ENCODE peak calls at places on chromosomes 7 and 10, in ten cellular contexts. R, Q, E, I, B, U, P, C, J and N are unnamed samples.

GRCh38 chr7:79434867-79435266 is 18.6 kb downstream of the MAGI2 start:
- DNase-seq in I (no peak), E (no peak), P (no peak), Q (no peak), R (no peak), J (no peak), U (no peak), C (no peak), B (no peak), N (no peak)

GRCh38 chr10:8721641-8722040 is 667.2 kb downstream of the GATA3 start:
- DNase-seq in R (no peak), B (no peak), U (no peak), P (no peak), Q (no peak), I (no peak), E (no peak), J (no peak), C (no peak), N (no peak)

GRCh38 chr7:105963038-105963667 is at the start of gene CDHR3:
- DNase-seq in B (no peak), U (no peak), R (no peak), E (no peak), I (no peak), P (no peak), Q (no peak), J (no peak), C (no peak), N (no peak)

GRCh38 chr7:141700848-141701371 is 1.1 kb downstream of the DENND11 start:
- DNase-seq in C (no peak), Q (no peak), R (no peak), B (no peak), I (peak; percentile 14), J (no peak), P (no peak), E (no peak), U (no peak), N (no peak)

GRCh38 chr10:72088879-72089585 is 681 bp upstream of the SPOCK2 start:
- DNase-seq in B (no peak), C (peak; percentile 49), P (no peak), U (no peak), I (peak; percentile 39), J (peak; percentile 59), Q (peak; percentile 46), R (peak; percentile 52), E (no peak), N (no peak)

GRCh38 chr7:135100856-135101255 is 47.0 kb upstream of the TMEM140 start:
- DNase-seq in C (no peak), P (no peak), Q (no peak), B (no peak), I (no peak), U (peak; percentile 30), J (no peak), E (peak; percentile 39), R (no peak), N (no peak)

GRCh38 chr7:876972-877311 is 588 bp downstream of the GET4 start:
- DNase-seq in P (no peak), B (no peak), C (peak; percentile 21), R (no peak), I (no peak), J (no peak), U (peak; percentile 39), E (peak; percentile 50), Q (no peak), N (peak; percentile 66)

GRCh38 chr10:42974693-42975002 is 102.2 kb upstream of the RET start:
- DNase-seq in P (no peak), E (no peak), J (no peak), Q (no peak), I (no peak), R (no peak), C (no peak), B (no peak), U (no peak), N (no peak)

GRCh38 chr10:3735175-3735574 is 49.8 kb downstream of the KLF6 start:
- DNase-seq in C (no peak), I (peak; percentile 49), B (no peak), R (no peak), U (no peak), P (no peak), Q (no peak), J (no peak), E (no peak), N (no peak)